ENCODE peak calls at places on chromosomes 5 and 9, in seven cellular contexts. C is fibroblast of lung; H is GM06990; S is stimulated activated CD4-positive, alpha-beta T cell treated with anti-CD3 and anti-CD28 coated beads, Interleukin-1b, Interleukin-23, amount 100 ng/mL, for 48 hours; D is aorta; X is mesendoderm; B is kidney epithelial cell. I is an unnamed sample.

GRCh38 chr9:122103985-122104384 is 10.9 kb upstream of the TTLL11 start:
- DNase-seq in C (no peak), H (no peak), S (no peak), D (no peak), X (no peak), B (no peak), I (no peak)

GRCh38 chr5:112419050-112419595 is at the start of gene EPB41L4A:
- DNase-seq in C (peak; percentile 3), H (peak; percentile 10), S (no peak), D (peak; percentile 83), X (no peak), B (no peak), I (peak; percentile 28)

GRCh38 chr5:8944005-8944404 is 601.9 kb downstream of the SEMA5A start:
- DNase-seq in C (peak; percentile 82), H (no peak), S (no peak), D (no peak), X (no peak), B (no peak), I (no peak)

GRCh38 chr9:133844876-133845658 is 106.9 kb upstream of the SARDH start:
- DNase-seq in C (peak; percentile 68), H (no peak), S (no peak), D (peak; percentile 86), X (no peak), B (no peak), I (no peak)

GRCh38 chr5:34626036-34626435 is 30.1 kb upstream of the RAI14 start:
- DNase-seq in C (peak; percentile 77), H (no peak), S (no peak), D (no peak), X (no peak), B (no peak), I (no peak)

GRCh38 chr5:38443390-38443789 is 113.1 kb downstream of the LIFR start:
- DNase-seq in C (no peak), H (no peak), S (no peak), D (no peak), X (no peak), B (no peak), I (no peak)

GRCh38 chr5:56523779-56524178 is 290.6 kb upstream of the ANKRD55 start:
- DNase-seq in C (no peak), H (no peak), S (no peak), D (no peak), X (no peak), B (no peak), I (no peak)

GRCh38 chr5:37495210-37495609 is 116.1 kb downstream of the WDR70 start:
- DNase-seq in C (peak; percentile 49), H (no peak), S (no peak), D (no peak), X (peak; percentile 14), B (no peak), I (no peak)

GRCh38 chr5:134005415-134006118 is 792 bp upstream of the VDAC1 start:
- DNase-seq in C (peak; percentile 25), H (peak; percentile 54), S (no peak), D (peak; percentile 84), X (peak; percentile 89), B (no peak), I (peak; percentile 67)

GRCh38 chr5:101390317-101390908 is 487.3 kb upstream of the ST8SIA4 start:
- DNase-seq in C (peak; percentile 74), H (no peak), S (no peak), D (no peak), X (peak; percentile 93), B (peak; percentile 37), I (no peak)

GRCh38 chr5:169970911-169971436 is 9.3 kb downstream of the INSYN2B start:
- DNase-seq in C (peak; percentile 77), H (no peak), S (no peak), D (no peak), X (peak; percentile 67), B (peak; percentile 65), I (no peak)

GRCh38 chr9:32581512-32582143 is 8.7 kb upstream of the NDUFB6 start:
- DNase-seq in C (peak; percentile 73), H (no peak), S (no peak), D (no peak), X (peak; percentile 79), B (peak; percentile 43), I (peak; percentile 43)

GRCh38 chr9:137278061-137278912 is 761 bp downstream of the TOR4A start:
- DNase-seq in C (no peak), H (peak; percentile 39), S (no peak), D (peak; percentile 80), X (no peak), B (no peak), I (no peak)

GRCh38 chr9:25427898-25428297 is 250.3 kb downstream of the TUSC1 start:
- DNase-seq in C (no peak), H (no peak), S (no peak), D (no peak), X (no peak), B (no peak), I (no peak)

GRCh38 chr9:12740845-12741244 is 34.0 kb upstream of the LURAP1L start:
- DNase-seq in C (no peak), H (no peak), S (no peak), D (no peak), X (no peak), B (no peak), I (no peak)

GRCh38 chr9:77906991-77907390 is 124.6 kb downstream of the GNAQ start:
- DNase-seq in C (peak; percentile 22), H (no peak), S (no peak), D (no peak), X (no peak), B (no peak), I (no peak)

GRCh38 chr9:37248651-37249163 is 128.3 kb downstream of the ZCCHC7 start:
- DNase-seq in C (no peak), H (no peak), S (no peak), D (no peak), X (no peak), B (no peak), I (no peak)

GRCh38 chr5:180607861-180608571 is 16.7 kb upstream of the SCGB3A1 start:
- DNase-seq in C (no peak), H (no peak), S (no peak), D (no peak), X (peak; percentile 57), B (no peak), I (no peak)

GRCh38 chr5:116216246-116216645 is 131.4 kb downstream of the COMMD10 start:
- DNase-seq in C (peak; percentile 29), H (no peak), S (no peak), D (no peak), X (no peak), B (no peak), I (no peak)

GRCh38 chr9:127360829-127361228 is 36.1 kb upstream of the SLC2A8 start:
- DNase-seq in C (peak; percentile 63), H (no peak), S (no peak), D (no peak), X (peak; percentile 89), B (no peak), I (no peak)

GRCh38 chr9:76716270-76716669 is 48.0 kb upstream of the PCA3 start:
- DNase-seq in C (no peak), H (no peak), S (no peak), D (no peak), X (no peak), B (no peak), I (no peak)

GRCh38 chr5:140344683-140345423 is 1.6 kb downstream of the HBEGF start:
- DNase-seq in C (no peak), H (no peak), S (peak; percentile 16), D (no peak), X (peak; percentile 67), B (no peak), I (no peak)

GRCh38 chr5:146706321-146706972 is 172.1 kb downstream of the PPP2R2B start:
- DNase-seq in C (no peak), H (no peak), S (no peak), D (no peak), X (peak; percentile 61), B (no peak), I (no peak)

GRCh38 chr5:136802382-136802781 is 437.0 kb upstream of the TRPC7 start:
- DNase-seq in C (no peak), H (no peak), S (no peak), D (no peak), X (peak; percentile 23), B (no peak), I (no peak)

GRCh38 chr5:164207646-164208045 is 702.2 kb downstream of the MAT2B start:
- DNase-seq in C (no peak), H (no peak), S (no peak), D (no peak), X (no peak), B (no peak), I (no peak)

GRCh38 chr9:21681641-21682040 is 120.8 kb upstream of the MTAP start:
- DNase-seq in C (peak; percentile 80), H (no peak), S (no peak), D (no peak), X (no peak), B (peak; percentile 70), I (no peak)

GRCh38 chr5:115815693-115816225 is 700 bp downstream of the CDO1 start:
- DNase-seq in C (peak; percentile 19), H (peak; percentile 18), S (no peak), D (peak; percentile 77), X (peak; percentile 52), B (no peak), I (no peak)